ENCODE peak calls at places on chromosomes 12 and 14, in four cellular contexts. U is upper lobe of right lung, W is psoas muscle, I is HCT116. V is an unnamed sample. For H3K4me1, the result is how much of the 10 kb centered on the place peaks cover.

GRCh38 chr12:70002097-70002911 is 177.3 kb downstream of the MYRFL start:
- ATAC-seq in I (no peak), W (no peak), U (peak), V (peak)

GRCh38 chr12:41286426-41286825 is 98.3 kb downstream of the PDZRN4 start:
- ATAC-seq in W (no peak), I (no peak), U (peak), V (peak)

GRCh38 chr14:33897878-33898535 is 52.9 kb downstream of the EGLN3 start:
- ATAC-seq in U (no peak), I (no peak), W (no peak), V (no peak)

GRCh38 chr12:10737249-10737648 is 14.1 kb upstream of the YBX3 start:
- ATAC-seq in W (no peak), I (no peak), U (no peak), V (no peak)

GRCh38 chr12:101691697-101692096 is 5.7 kb upstream of the CHPT1 start:
- ATAC-seq in U (no peak), W (no peak), I (no peak), V (no peak)

GRCh38 chr14:22558221-22558913 is 30.7 kb downstream of the DAD1 start:
- ATAC-seq in W (no peak), I (no peak), U (no peak), V (no peak)

GRCh38 chr14:51328089-51328941 is 88.3 kb downstream of the TMX1 start:
- ATAC-seq in U (no peak), W (peak), I (no peak), V (peak)

GRCh38 chr12:15535287-15535895 is 213.1 kb downstream of the PTPRO start:
- ATAC-seq in W (no peak), I (no peak), U (peak), V (no peak)

GRCh38 chr12:44875417-44875953 is 630 bp downstream of the NELL2 start:
- ATAC-seq in I (no peak), W (no peak), U (peak), V (no peak)

GRCh38 chr12:98821849-98822248 is 176.8 kb downstream of the APAF1 start:
- ATAC-seq in I (no peak), U (no peak), W (no peak), V (no peak)

GRCh38 chr14:37889087-37889486 is 293.7 kb downstream of the TTC6 start:
- ATAC-seq in I (no peak), W (no peak), U (no peak), V (no peak)

GRCh38 chr12:59710004-59710628 is 114.3 kb downstream of the SLC16A7 start:
- ATAC-seq in U (no peak), I (no peak), W (no peak), V (no peak)

GRCh38 chr14:93915070-93915705 is 12.0 kb upstream of the FAM181A start:
- ATAC-seq in W (peak), I (no peak), U (no peak), V (no peak)

GRCh38 chr12:4287325-4288290 is 14.0 kb downstream of the CCND2 start:
- ATAC-seq in W (no peak), U (peak), I (no peak), V (peak)

GRCh38 chr14:73774671-73775070 is 60.5 kb upstream of the PNMA1 start:
- ATAC-seq in I (no peak), W (no peak), U (no peak), V (no peak)

GRCh38 chr12:120332523-120332922 is 4.9 kb upstream of the PLA2G1B start:
- ATAC-seq in W (no peak), U (no peak), I (no peak), V (no peak)

GRCh38 chr14:66650491-66650911 is 142.6 kb downstream of the GPHN start:
- ATAC-seq in W (no peak), U (no peak), I (no peak), V (no peak)

GRCh38 chr14:87131879-87132278 is 861.1 kb downstream of the GALC start:
- ATAC-seq in I (no peak), U (no peak), W (peak), V (peak)

GRCh38 chr12:105385141-105385540 is 54.6 kb downstream of the C12orf75 start:
- ATAC-seq in U (no peak), W (no peak), I (no peak), V (no peak)

GRCh38 chr12:92506891-92507290 is 195.9 kb upstream of the PLEKHG7 start:
- ATAC-seq in I (no peak), W (no peak), U (no peak), V (no peak)

GRCh38 chr12:94184995-94185711 is 36.8 kb downstream of the PLXNC1 start:
- ATAC-seq in W (no peak), I (no peak), U (no peak), V (no peak)

GRCh38 chr12:71636704-71637115 is 26.9 kb downstream of the ZFC3H1 start:
- ATAC-seq in I (peak), W (no peak), U (peak), V (no peak)

GRCh38 chr12:13342971-13343370 is 146.4 kb downstream of the EMP1 start:
- ATAC-seq in I (no peak), W (no peak), U (no peak), V (no peak)

DNA sequence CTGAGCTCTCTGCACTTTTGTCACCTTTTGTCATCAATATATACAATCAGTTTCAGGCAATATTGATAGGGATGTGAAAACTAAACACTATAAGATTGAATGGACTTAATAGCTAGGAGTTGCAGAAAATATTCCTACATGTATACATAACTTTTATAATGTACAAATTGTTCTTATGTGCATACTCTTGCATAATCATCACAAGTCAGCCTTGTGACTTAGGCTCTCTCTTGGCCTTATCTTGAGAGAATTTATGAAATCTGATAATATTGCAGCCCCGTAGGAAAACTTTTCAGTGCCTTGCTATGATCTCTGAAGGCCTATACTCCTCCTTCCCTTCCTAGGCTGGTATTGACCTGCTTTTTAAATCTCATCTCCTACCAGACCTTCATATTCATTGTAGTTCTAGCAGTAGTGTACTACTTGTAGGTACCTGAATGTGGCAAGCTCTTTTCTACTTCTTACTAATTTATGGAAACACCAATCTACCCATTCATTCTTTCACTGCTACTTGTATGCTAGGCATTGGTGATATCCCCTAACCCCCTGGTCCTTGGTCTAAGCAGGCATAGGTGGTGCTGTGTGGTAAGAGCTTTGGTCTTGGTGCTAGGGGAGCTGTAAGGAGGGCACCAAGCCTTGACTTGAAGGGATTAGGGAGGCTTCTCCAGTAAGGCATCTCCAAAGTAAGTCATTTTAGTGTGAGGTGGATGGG is 100.0 kb downstream of the PRKCH start:
- ATAC-seq in U (peak), W (no peak), I (no peak), V (no peak)
- H3K4me1 ChIP-seq in U (half or more), W (under half), I (under half), V (under half)

GRCh38 chr12:75945581-75945980 is 86.0 kb downstream of the PHLDA1 start:
- ATAC-seq in U (no peak), W (no peak), I (no peak), V (no peak)

GRCh38 chr12:75947171-75947723 is 84.3 kb downstream of the PHLDA1 start:
- ATAC-seq in W (no peak), I (peak), U (no peak), V (no peak)

GRCh38 chr12:75943730-75944096 is 87.9 kb downstream of the PHLDA1 start:
- ATAC-seq in U (no peak), W (no peak), I (no peak), V (no peak)

GRCh38 chr12:75944905-75945412 is 86.6 kb downstream of the PHLDA1 start:
- ATAC-seq in I (peak), W (no peak), U (no peak), V (no peak)

GRCh38 chr12:75944097-75944904 is 87.3 kb downstream of the PHLDA1 start:
- ATAC-seq in U (peak), I (peak), W (no peak), V (no peak)
- H3K27ac ChIP-seq in U (peak), I (peak), W (no peak), V (no peak)

GRCh38 chr12:46362895-46363581 is 9.5 kb downstream of the SLC38A2 start:
- ATAC-seq in W (peak), I (no peak), U (no peak), V (no peak)

GRCh38 chr12:46365951-46366379 is 6.6 kb downstream of the SLC38A2 start:
- ATAC-seq in U (no peak), I (no peak), W (no peak), V (no peak)

GRCh38 chr12:46364777-46365580 is 7.6 kb downstream of the SLC38A2 start:
- ATAC-seq in W (no peak), I (peak), U (no peak), V (no peak)

GRCh38 chr12:46363582-46364299 is 8.8 kb downstream of the SLC38A2 start:
- ATAC-seq in U (no peak), W (no peak), I (no peak), V (no peak)

DNA sequence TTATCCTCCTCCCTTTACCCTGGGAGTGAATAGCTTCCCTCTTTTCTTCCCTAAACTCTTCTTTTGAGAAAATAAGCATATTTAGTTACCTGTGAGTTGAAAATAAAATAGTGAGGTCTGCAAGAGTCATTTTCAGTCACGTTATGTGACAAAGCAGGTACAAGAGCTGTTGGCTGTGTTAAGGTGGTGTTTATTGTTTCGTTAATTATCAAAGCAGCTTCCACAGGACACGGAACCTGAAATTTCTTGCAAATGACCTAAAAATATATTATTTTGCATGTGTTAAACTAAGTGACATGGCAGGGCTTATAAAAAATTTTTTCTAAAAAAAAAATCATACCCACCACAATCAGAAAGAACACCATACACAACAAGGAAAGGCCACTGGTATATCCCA is 8.3 kb downstream of the SLC38A2 start:
- ATAC-seq in U (no peak), I (no peak), W (no peak), V (no peak)
- H3K4me1 ChIP-seq in U (half or more), I (under half), W (half or more), V (under half)

DNA sequence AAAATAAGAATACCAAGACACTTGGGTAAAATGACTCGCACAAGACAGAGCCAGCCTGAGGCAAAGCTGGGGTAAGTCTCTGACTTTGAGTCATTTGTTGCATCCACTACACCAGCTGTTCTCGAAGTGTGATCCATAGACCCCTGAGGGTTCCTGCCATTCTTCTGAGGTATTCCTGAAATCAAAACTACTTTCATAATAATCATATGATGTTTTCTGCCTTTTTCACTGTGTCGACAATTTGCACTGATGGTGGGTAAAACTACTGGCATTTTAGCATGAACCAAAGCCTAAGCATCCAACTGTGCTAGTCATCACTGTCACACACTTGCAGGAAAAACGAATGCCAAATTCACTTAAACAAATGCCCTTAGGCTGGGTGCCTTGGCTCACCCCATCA is 135.5 kb upstream of the FUT8 start:
- ATAC-seq in U (no peak), W (no peak), I (no peak), V (no peak)
- H3K27ac ChIP-seq in U (no peak), W (no peak), I (no peak), V (no peak)

GRCh38 chr12:124693356-124693755 is 125.9 kb upstream of the NCOR2 start:
- ATAC-seq in W (no peak), U (no peak), I (no peak), V (no peak)
- H3K4me1 ChIP-seq in W (under half), U (under half), I (under half), V (under half)

GRCh38 chr14:100842799-100843198 is 16.9 kb downstream of the MEG3 start:
- ATAC-seq in I (no peak), U (no peak), W (no peak), V (peak)
- H3K27ac ChIP-seq in I (no peak), U (no peak), W (no peak), V (peak)

GRCh38 chr14:69685716-69686115 is 74.3 kb downstream of the SUSD6 start:
- ATAC-seq in W (peak), I (no peak), U (peak), V (peak)
- H3K4me1 ChIP-seq in W (under half), I (under half), U (half or more), V (under half)

GRCh38 chr12:111183094-111183493 is 185.8 kb downstream of the PHETA1 start:
- ATAC-seq in I (no peak), U (no peak), W (no peak), V (no peak)

GRCh38 chr12:111185889-111186227 is 183.0 kb downstream of the PHETA1 start:
- ATAC-seq in W (no peak), I (no peak), U (no peak), V (no peak)

GRCh38 chr12:111184161-111184560 is 184.7 kb downstream of the PHETA1 start:
- ATAC-seq in I (no peak), W (no peak), U (no peak), V (no peak)

GRCh38 chr12:111186347-111186746 is 182.5 kb downstream of the PHETA1 start:
- ATAC-seq in I (no peak), W (no peak), U (no peak), V (no peak)

DNA sequence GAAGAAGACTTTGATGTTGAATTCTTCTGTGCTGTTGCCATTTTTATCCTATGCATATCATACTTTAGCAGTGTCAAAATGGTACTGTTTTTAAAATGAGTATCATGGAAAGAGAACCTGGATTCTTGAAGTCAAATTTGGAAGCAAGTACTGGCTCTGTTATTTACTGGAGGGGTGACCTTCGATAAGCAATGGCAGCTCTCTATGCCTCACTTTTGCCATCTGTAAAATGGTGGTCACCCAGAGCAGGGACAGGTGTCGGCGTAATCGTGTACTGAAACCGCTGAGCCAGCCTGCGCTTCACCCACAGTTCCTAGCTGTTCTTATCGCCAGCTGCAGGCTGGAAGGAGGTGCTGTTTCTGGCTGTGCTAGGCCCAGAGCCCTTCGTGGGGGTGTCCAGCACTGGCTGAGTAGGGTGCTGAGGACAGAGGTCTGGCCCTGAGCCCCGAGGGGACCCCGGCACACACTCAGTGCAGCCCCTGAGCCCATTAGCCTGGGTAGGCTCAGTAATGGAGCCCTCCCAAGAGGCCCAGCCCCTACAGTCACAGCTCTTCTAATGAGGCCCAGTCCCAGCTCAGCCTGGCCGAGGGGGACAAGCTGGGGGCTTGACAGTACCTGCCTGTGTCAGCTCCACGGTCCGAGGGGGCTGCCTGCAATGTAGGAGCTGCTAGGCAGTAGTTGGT is 183.5 kb downstream of the PHETA1 start:
- ATAC-seq in I (no peak), U (no peak), W (no peak), V (no peak)
- H3K27ac ChIP-seq in I (no peak), U (no peak), W (no peak), V (no peak)

V was measured in gastroesophageal sphincter.